ENCODE peak calls at places on chromosomes 11 and 22, in nine cellular contexts. T is tibial artery, Y is tibial nerve, X is IMR-90, P is neural progenitor cell, D is stomach, C is fibroblast of lung, L is heart right ventricle, B is neuronal stem cell. U is an unnamed sample.
A peak's percentile ranks its signal among the peaks of the same experiment; 100 is the strongest.

GRCh38 chr22:19962909-19963806 is 21.5 kb upstream of the TXNRD2 start:
- DNase-seq in T (no peak), Y (no peak), B (no peak), C (peak; percentile 53), L (no peak), X (peak; percentile 58), P (no peak), D (peak; percentile 95), U (peak; percentile 79)

GRCh38 chr11:121104223-121104831 is 3.3 kb downstream of the TECTA start:
- DNase-seq in T (peak; percentile 64), P (no peak), X (no peak), D (no peak), B (no peak), Y (no peak), L (peak; percentile 22), C (no peak), U (no peak)

GRCh38 chr11:118917488-118918127 is 8.1 kb downstream of the BCL9L start:
- DNase-seq in B (no peak), X (peak; percentile 91), P (no peak), Y (peak; percentile 81), L (peak; percentile 50), D (no peak), C (peak; percentile 74), T (peak; percentile 93), U (peak; percentile 67)

GRCh38 chr11:60570970-60571369 is 55.8 kb downstream of the MS4A13 start:
- DNase-seq in X (no peak), B (no peak), T (no peak), L (no peak), D (no peak), Y (no peak), C (no peak), P (no peak), U (no peak)

GRCh38 chr22:41943661-41944209 is 3.2 kb downstream of the CENPM start:
- DNase-seq in P (no peak), T (no peak), D (peak; percentile 77), C (peak; percentile 32), B (no peak), L (no peak), Y (no peak), X (peak; percentile 39), U (no peak)

GRCh38 chr11:43282607-43283440 is 29.0 kb upstream of the API5 start:
- DNase-seq in X (peak; percentile 16), L (no peak), P (peak; percentile 72), Y (peak; percentile 8), D (no peak), C (peak; percentile 15), T (no peak), B (peak; percentile 51), U (peak; percentile 26)

GRCh38 chr11:66915866-66916265 is 42.3 kb downstream of the PC start:
- DNase-seq in B (no peak), L (no peak), C (no peak), D (no peak), P (no peak), X (no peak), Y (no peak), T (no peak), U (no peak)

GRCh38 chr22:19772673-19773469 is 12.3 kb downstream of the TBX1 start:
- DNase-seq in T (no peak), P (no peak), Y (no peak), C (no peak), L (no peak), D (peak; percentile 51), B (no peak), X (no peak), U (no peak)

GRCh38 chr11:2317354-2318050 is 15.7 kb downstream of the TSPAN32 start:
- DNase-seq in P (no peak), C (no peak), L (no peak), T (no peak), D (no peak), B (no peak), X (no peak), Y (no peak), U (no peak)

GRCh38 chr22:24431309-24432034 is 4.1 kb downstream of the ADORA2A start:
- DNase-seq in Y (no peak), D (no peak), X (no peak), L (no peak), P (no peak), C (no peak), B (no peak), T (peak; percentile 56), U (no peak)

GRCh38 chr22:24430431-24431308 is 3.3 kb downstream of the ADORA2A start:
- DNase-seq in X (no peak), T (no peak), C (no peak), L (no peak), D (no peak), Y (no peak), P (no peak), B (no peak), U (no peak)

GRCh38 chr22:24428751-24429410 is 1.5 kb downstream of the ADORA2A start:
- DNase-seq in B (no peak), C (no peak), L (no peak), P (no peak), T (no peak), X (no peak), D (no peak), Y (no peak), U (no peak)

GRCh38 chr22:24427500-24428164 is at the start of gene ADORA2A:
- DNase-seq in X (no peak), Y (no peak), T (no peak), C (no peak), L (no peak), P (no peak), B (no peak), D (peak; percentile 67), U (no peak)

GRCh38 chr22:24429411-24430365 is 2.3 kb downstream of the ADORA2A start:
- DNase-seq in L (peak; percentile 65), Y (no peak), C (peak; percentile 43), D (peak; percentile 84), X (peak; percentile 22), P (no peak), B (no peak), T (no peak), U (peak; percentile 73)
- H3K4me3 ChIP-seq in L (no peak overlapping the region), Y (no peak overlapping the region), C (no peak overlapping the region), D (no peak overlapping the region), X (no peak overlapping the region), P (no peak overlapping the region), B (no peak overlapping the region), T (no peak overlapping the region), U (no peak overlapping the region)

DNA sequence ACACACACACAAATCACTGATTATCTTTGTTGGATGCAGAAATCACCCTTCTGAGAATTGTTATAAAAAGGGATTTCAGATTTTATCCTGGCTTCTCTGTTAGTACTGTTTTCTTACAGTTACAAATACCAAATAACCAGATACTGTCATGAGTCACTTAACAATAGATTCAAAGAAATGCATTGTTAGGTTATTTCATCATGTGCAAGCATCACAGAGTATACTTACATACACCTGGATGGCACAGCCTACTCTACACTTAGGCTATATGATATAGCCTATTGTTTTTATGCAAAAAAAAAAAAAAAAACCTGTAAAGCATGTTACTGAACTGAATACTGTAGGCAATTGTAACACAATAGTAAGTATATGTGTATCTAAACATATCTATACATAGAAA is 319.2 kb upstream of the ARHGAP42 start:
- DNase-seq in D (no peak), B (no peak), P (no peak), T (no peak), Y (no peak), L (no peak), C (no peak), X (no peak), U (no peak)
- H3K9me3 ChIP-seq in D (peaks cover 21% of the 10 kb centered on the region), B (no peaks in the 10 kb centered on the region), P (no peaks in the 10 kb centered on the region), T (peaks cover 8% of the 10 kb centered on the region), Y (peaks cover 4% of the 10 kb centered on the region), L (no peaks in the 10 kb centered on the region), C (no peaks in the 10 kb centered on the region), X (peaks cover 4% of the 10 kb centered on the region), U (peaks cover 5% of the 10 kb centered on the region)

GRCh38 chr22:31217890-31218287 is 5.8 kb downstream of the LIMK2 start:
- DNase-seq in T (no peak), P (no peak), Y (no peak), B (no peak), C (no peak), X (no peak), D (no peak), L (no peak), U (no peak)
- H3K36me3 ChIP-seq in T (no peaks in the 10 kb centered on the region), P (no peaks in the 10 kb centered on the region), Y (no peaks in the 10 kb centered on the region), B (peaks cover 17% of the 10 kb centered on the region), C (no peaks in the 10 kb centered on the region), X (no peaks in the 10 kb centered on the region), D (no peaks in the 10 kb centered on the region), L (no peaks in the 10 kb centered on the region), U (no peaks in the 10 kb centered on the region)

GRCh38 chr11:36186797-36187196 is 102.4 kb downstream of the COMMD9 start:
- DNase-seq in P (no peak), X (no peak), C (no peak), Y (no peak), T (no peak), D (no peak), L (no peak), B (no peak), U (no peak)

GRCh38 chr11:36187618-36188017 is 101.6 kb downstream of the COMMD9 start:
- DNase-seq in C (no peak), L (no peak), P (no peak), T (no peak), Y (no peak), B (no peak), D (no peak), X (no peak), U (no peak)

GRCh38 chr11:36191941-36192340 is 97.3 kb downstream of the COMMD9 start:
- DNase-seq in B (no peak), X (no peak), C (peak; percentile 19), T (no peak), L (no peak), D (no peak), P (no peak), Y (no peak), U (no peak)

DNA sequence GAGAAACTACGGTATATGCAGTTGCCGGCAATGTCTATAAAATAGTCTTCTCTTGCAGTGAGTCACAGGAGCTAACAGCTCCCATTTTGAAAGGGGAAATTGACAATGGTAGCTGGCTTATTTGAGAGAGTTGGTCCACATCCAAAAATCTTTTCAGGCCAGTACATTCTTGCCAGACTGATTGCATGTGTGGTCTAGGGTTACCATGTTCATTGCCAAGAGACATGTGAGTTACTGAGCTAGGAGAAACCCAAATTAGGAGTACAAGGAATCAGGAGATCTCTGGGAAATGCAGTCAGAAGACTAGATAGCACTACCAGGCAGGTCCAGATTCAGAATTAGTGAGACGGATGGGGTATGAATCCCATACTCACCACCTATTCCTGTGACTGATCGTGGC is 102.9 kb downstream of the COMMD9 start:
- DNase-seq in T (no peak), P (no peak), X (peak; percentile 87), L (no peak), C (peak; percentile 82), B (no peak), D (no peak), Y (peak; percentile 19), U (peak; percentile 40)
- H3K4me3 ChIP-seq in T (no peak overlapping the region), P (no peak overlapping the region), X (no peak overlapping the region), L (no peak overlapping the region), C (no peak overlapping the region), B (no peak overlapping the region), D (no peak overlapping the region), Y (no peak overlapping the region), U (no peak overlapping the region)

U was measured in MG63.